ENCODE peak calls at places on chromosomes 3 and 15, in four cellular contexts. A is AG08396, B is AG08395, E is EL. P is an unnamed sample.

GRCh38 chr3:108021131-108021530 is 69.7 kb downstream of the CD47 start:
- DNase-seq in A (no peak), B (no peak), E (no peak), P (no peak)

GRCh38 chr15:101067660-101068522 is 148.7 kb downstream of the LRRK1 start:
- DNase-seq in B (no peak), A (no peak), E (no peak), P (no peak)

GRCh38 chr3:150749218-150749617 is 13.8 kb downstream of the SIAH2 start:
- DNase-seq in B (no peak), E (no peak), A (no peak), P (no peak)

GRCh38 chr15:74752486-74753395 is 4.1 kb downstream of the CYP1A2 start:
- DNase-seq in E (peak; percentile 90), A (peak; percentile 77), B (peak; percentile 85), P (no peak)

GRCh38 chr3:72679540-72680198 is 168.6 kb downstream of the SHQ1 start:
- DNase-seq in E (no peak), B (peak; percentile 72), A (no peak), P (no peak)

GRCh38 chr3:194042947-194043346 is 93.0 kb upstream of the HES1 start:
- DNase-seq in A (no peak), E (peak; percentile 76), B (peak; percentile 65), P (no peak)

GRCh38 chr3:36795622-36796021 is 31.3 kb upstream of the DCLK3 start:
- DNase-seq in B (no peak), E (no peak), A (no peak), P (no peak)

GRCh38 chr15:38685686-38686339 is 121.2 kb upstream of the RASGRP1 start:
- DNase-seq in B (no peak), E (no peak), A (no peak), P (no peak)

GRCh38 chr15:89472785-89473256 is 23.6 kb downstream of the RHCG start:
- DNase-seq in A (peak; percentile 86), B (peak; percentile 73), E (peak; percentile 59), P (no peak)

GRCh38 chr3:177590826-177591225 is 393.5 kb upstream of the TBL1XR1 start:
- DNase-seq in E (no peak), B (no peak), A (no peak), P (no peak)

GRCh38 chr3:60445416-60445815 is 805.8 kb downstream of the FHIT start:
- DNase-seq in B (no peak), E (no peak), A (no peak), P (no peak)

GRCh38 chr3:114709102-114709501 is 415.3 kb downstream of the TIGIT start:
- DNase-seq in E (no peak), B (no peak), A (peak; percentile 3), P (no peak)

GRCh38 chr3:38009807-38010591 is 19.4 kb downstream of the VILL start:
- DNase-seq in B (no peak), A (no peak), E (no peak), P (peak; percentile 58)

GRCh38 chr3:70738310-70738681 is 425.9 kb upstream of the MDFIC2 start:
- DNase-seq in E (no peak), B (no peak), A (no peak), P (no peak)

GRCh38 chr15:80932989-80933388 is 56.6 kb downstream of the MESD start:
- DNase-seq in B (peak; percentile 23), E (no peak), A (peak; percentile 42), P (no peak)

P was measured in upper lobe of right lung.